ENCODE peak calls at places on chromosomes 16 and 17, in four cellular contexts. X, O, P and J are unnamed samples.

GRCh38 chr17:44558349-44559287 is 1.3 kb downstream of the FZD2 start:
- DNase-seq in O (no peak), X (no peak), P (peak), J (no peak)

GRCh38 chr17:79874329-79874981 is 35.2 kb upstream of the CBX4 start:
- DNase-seq in X (peak), O (peak), P (no peak), J (peak)

GRCh38 chr17:13986855-13987254 is 82.4 kb upstream of the COX10 start:
- DNase-seq in O (no peak), P (no peak), X (no peak), J (no peak)

GRCh38 chr17:81222906-81223757 is at the start of gene CEP131:
- DNase-seq in X (peak), P (peak), O (peak), J (peak)

GRCh38 chr17:55086635-55087058 is 118.1 kb downstream of the STXBP4 start:
- DNase-seq in X (no peak), O (no peak), P (no peak), J (no peak)

GRCh38 chr16:63689068-63689467 is 1432.8 kb downstream of the CDH11 start:
- DNase-seq in P (no peak), O (no peak), X (no peak), J (no peak)

GRCh38 chr16:1045363-1046270 is 26.9 kb upstream of the SSTR5 start:
- DNase-seq in O (no peak), X (no peak), P (no peak), J (no peak)

GRCh38 chr17:4326608-4327007 is 39.9 kb downstream of the UBE2G1 start:
- DNase-seq in P (no peak), X (no peak), O (no peak), J (no peak)

GRCh38 chr16:311725-312124 is 28.8 kb downstream of the PDIA2 start:
- DNase-seq in X (no peak), O (no peak), P (no peak), J (no peak)

GRCh38 chr17:64403881-64404460 is 13.3 kb upstream of the PECAM1 start:
- DNase-seq in O (no peak), X (no peak), P (no peak), J (no peak)

GRCh38 chr16:13435415-13435814 is 484.5 kb upstream of the ERCC4 start:
- DNase-seq in O (no peak), P (no peak), X (no peak), J (no peak)

GRCh38 chr17:83053779-83054451 is 25.5 kb upstream of the METRNL start:
- DNase-seq in P (peak), X (no peak), O (no peak), J (no peak)

GRCh38 chr16:17467923-17468540 is 2.7 kb downstream of the XYLT1 start:
- DNase-seq in X (peak), O (peak), P (peak), J (no peak)

GRCh38 chr17:74749262-74750038 is 1.0 kb downstream of the NHERF1 start:
- DNase-seq in P (no peak), O (peak), X (no peak), J (no peak)

GRCh38 chr16:17107450-17107849 is 363.3 kb downstream of the XYLT1 start:
- DNase-seq in O (no peak), X (no peak), P (no peak), J (no peak)

GRCh38 chr16:785563-786535 is 2.3 kb downstream of the RPUSD1 start:
- DNase-seq in O (peak), P (peak), X (peak), J (no peak)

GRCh38 chr16:69089091-69089912 is 16.2 kb upstream of the HAS3 start:
- DNase-seq in X (no peak), O (peak), P (no peak), J (no peak)

GRCh38 chr17:63946440-63947363 is 14.6 kb upstream of the CD79B start:
- DNase-seq in O (peak), P (peak), X (peak), J (peak)

GRCh38 chr16:59527206-59527997 is 793.3 kb upstream of the GOT2 start:
- DNase-seq in P (no peak), O (no peak), X (peak), J (no peak)

GRCh38 chr17:55325405-55325804 is 60.6 kb downstream of the HLF start:
- DNase-seq in P (no peak), O (no peak), X (no peak), J (no peak)

GRCh38 chr16:1097800-1098199 is 1.8 kb upstream of the C1QTNF8 start:
- DNase-seq in O (no peak), P (no peak), X (no peak), J (peak)

GRCh38 chr16:11994187-11995119 is 17.9 kb downstream of the SNX29 start:
- DNase-seq in X (no peak), P (no peak), O (no peak), J (peak)

GRCh38 chr16:71927383-71927782 is 32.1 kb downstream of the IST1 start:
- DNase-seq in X (no peak), O (peak), P (peak), J (peak)

GRCh38 chr17:28747046-28747691 is 3.4 kb downstream of the TRAF4 start:
- DNase-seq in P (peak), O (peak), X (no peak), J (no peak)

DNA sequence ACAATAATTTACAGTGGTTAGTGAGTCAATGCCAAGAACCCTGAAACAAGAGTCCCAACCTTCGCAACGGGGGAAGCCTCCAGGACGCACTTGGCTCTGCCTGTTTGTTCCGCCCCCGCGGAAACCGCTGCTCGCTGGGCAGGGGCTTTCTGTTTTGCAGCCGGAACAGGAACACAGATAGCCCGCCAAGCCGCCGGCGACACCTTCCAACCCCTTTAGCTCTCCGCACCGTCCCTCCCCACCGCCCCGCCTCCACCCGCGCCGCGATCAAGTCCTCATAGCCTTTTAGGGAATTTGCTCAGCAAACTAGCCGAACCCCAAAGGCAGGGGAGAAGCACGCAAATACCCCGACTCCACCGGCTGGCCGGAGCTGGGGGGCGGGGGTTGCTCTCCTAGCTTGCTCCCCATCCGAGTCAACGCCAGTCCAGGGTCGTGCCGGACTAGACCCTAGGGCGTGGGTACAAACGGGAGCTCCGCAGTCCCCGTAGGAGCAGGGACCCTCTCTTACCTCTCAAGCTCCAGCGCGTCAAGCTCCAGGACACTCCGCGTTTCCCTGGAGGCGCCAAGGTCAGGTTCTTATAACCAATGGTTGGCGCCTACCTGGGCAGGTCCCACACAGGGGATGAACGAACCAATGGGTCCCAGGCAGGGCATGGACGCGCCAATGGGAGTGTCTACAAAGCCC is at the start of gene SLFN13:
- DNase-seq in X (peak), O (peak), P (peak), J (peak)
- TF ChIP-seq POLR2A in X (peak), O (peak), P (no peak), J (no peak)

GRCh38 chr16:23557779-23558330 is 328 bp downstream of the UBFD1 start:
- DNase-seq in O (no peak), P (no peak), X (no peak), J (peak)

GRCh38 chr16:23552171-23552570 is 5.0 kb downstream of the EARS2 start:
- DNase-seq in X (no peak), O (no peak), P (no peak), J (no peak)

GRCh38 chr16:23561586-23561985 is 4.1 kb downstream of the UBFD1 start:
- DNase-seq in O (no peak), P (no peak), X (no peak), J (no peak)

GRCh38 chr16:23554536-23554935 is 2.6 kb downstream of the EARS2 start:
- DNase-seq in P (no peak), O (no peak), X (no peak), J (no peak)

DNA sequence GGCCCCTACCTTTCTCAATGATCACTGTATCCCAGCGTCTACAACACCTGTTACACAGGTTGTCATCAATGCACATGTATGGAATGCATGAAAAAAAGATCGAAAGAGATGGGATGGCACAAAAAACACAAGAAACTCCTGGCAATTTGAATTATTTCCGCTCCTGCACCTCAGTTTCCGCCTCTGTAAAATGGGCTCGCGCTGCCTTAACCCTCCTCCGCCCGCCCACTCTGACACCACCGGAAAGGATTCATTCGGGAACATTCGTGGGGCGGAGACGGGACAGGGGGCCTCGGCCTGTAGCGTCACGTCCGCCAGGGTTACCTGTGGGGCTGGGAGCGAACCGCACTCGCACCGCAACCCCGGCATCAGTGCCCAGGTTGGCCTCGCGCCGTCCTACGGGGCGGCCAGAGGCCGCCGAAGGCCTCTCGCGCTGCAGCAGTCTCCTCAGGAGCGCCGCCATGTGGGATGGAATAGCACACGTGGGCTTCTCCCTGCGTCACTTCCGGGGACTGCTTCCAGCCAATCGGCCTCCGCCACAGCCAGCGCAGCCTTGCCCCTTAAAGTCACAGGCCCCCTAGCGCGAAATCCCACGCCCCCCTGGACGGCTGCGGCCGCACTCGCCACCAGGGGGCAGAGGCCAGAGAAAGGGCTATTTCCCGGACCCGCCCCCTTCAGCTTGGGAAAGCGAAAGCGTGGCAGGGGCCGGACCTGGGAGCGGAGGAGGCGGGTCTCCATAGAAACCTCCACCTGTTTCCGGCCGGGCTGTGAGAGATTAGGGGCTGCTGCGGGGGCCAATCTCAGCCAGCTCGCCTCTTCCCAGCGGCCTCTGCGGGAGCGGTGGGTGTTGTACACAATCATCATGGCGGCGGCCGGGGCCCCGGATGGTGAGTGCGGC is at the start of the genes EARS2 and UBFD1:
- DNase-seq in P (peak), O (peak), X (peak), J (peak)
- TF ChIP-seq POLR2A in P (peak), O (peak), X (peak), J (peak)

DNA sequence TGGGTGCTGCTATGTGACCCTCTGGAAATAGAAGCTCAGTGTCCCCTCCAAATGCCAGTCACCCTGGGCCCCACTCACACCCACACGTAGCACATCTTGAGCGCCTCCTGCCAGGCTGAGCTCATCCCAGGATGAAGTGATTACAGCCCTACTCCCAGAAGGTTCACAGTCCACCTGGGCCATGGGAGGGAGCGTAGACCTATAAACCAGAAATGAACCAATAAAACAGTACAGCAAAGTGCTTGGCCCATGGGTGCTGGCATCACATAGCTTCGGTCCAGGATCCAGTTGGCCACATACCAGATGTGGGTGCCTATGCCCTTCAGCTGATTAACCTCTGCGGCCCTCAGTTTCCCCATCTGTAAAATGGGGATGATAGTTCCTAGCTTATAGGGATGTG is 2.2 kb upstream of the BICDL2 start:
- DNase-seq in P (no peak), O (no peak), X (no peak), J (no peak)
- TF ChIP-seq POLR2A in P (no peak), O (no peak), X (no peak), J (no peak)

DNA sequence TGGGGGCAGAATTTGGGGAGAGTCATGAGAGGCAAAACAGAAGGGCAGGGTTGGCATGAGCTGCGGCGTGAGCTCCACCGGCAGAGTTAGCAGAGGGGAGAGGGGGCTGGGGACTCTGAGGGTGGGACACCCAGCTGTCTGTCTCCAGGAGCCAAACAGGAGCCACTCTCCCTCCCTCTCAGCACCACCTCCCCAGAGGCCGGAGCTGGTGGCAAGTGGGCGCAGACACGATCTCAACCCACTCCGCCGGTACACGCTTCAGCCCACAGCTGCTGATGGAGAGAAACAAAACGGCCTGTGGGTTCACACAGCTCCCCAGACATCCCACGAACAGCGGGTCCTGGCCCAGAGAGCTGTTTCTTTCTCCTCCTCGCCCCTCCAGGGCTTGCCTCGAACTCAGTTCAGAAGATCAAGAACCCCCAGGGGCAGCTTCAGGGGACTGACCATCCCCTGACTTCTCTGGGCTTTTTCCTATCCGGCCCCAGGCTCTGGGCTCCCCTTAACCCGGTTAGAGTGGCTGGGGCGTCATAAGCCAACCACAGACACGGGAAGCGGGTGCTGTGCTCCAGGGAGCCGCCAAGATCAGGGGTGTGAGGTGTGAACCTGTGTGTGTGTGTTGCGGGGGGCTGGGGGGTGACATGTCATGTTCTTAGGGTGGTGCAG is 7.6 kb downstream of the RHBDF2 start:
- DNase-seq in X (no peak), P (no peak), O (no peak), J (no peak)
- TF ChIP-seq POLR2A in X (no peak), P (no peak), O (no peak), J (no peak)

GRCh38 chr17:48995332-48995870 is 1.8 kb upstream of the IGF2BP1 start:
- DNase-seq in O (no peak), P (no peak), X (no peak), J (no peak)
- TF ChIP-seq POLR2A in O (no peak), P (no peak), X (peak), J (no peak)

GRCh38 chr16:29815793-29816693 is at the start of gene PAGR1:
- DNase-seq in X (peak), P (peak), O (peak), J (peak)
- TF ChIP-seq POLR2A in X (peak), P (peak), O (peak), J (peak)

GRCh38 chr17:27494192-27495091 is 38.2 kb downstream of the KSR1 start:
- DNase-seq in X (peak), O (peak), P (peak), J (no peak)
- TF ChIP-seq POLR2A in X (no peak), O (peak), P (no peak), J (no peak)

GRCh38 chr16:3880623-3881498 is at the start of gene CREBBP:
- DNase-seq in O (peak), P (peak), X (peak), J (peak)
- TF ChIP-seq POLR2A in O (peak), P (peak), X (peak), J (peak)

DNA sequence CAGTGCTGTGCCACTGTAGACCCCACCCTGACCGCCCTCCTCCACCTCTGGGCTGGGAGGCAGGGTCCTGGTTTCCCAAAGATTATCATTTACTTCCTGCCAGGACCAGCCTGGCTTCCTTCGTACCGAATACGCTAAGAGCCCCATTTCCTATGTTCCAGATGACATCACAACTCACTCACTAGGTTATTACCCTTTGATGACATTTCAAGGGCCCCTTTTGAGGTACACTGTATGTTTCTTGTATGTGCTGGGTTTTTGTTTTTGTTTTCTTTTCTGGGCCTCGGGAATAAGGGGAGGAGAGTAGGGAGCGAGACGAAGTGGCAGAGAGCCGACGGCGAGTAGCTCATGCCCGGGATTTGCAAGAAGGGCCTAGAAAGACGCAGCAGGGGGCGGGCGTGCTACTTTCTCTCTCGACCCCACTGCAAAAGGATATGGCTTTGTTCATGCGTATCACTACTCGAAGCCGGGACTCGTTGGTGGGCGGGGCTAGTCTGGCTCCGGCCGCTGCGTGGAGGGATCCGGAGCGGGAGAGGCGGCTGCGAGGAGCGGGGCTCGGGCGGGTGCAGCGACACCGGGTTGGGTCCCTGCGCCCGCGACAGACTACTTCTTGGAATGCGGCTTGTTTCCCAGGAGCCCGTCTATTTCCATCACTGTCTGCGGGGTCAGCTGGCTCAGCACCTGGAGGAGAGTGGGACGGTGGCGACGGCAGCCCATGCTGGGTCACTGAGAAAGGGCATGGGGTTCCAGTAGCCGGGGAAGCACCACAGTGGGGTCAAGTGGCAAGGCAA is 6.6 kb upstream of the RNF227 start:
- DNase-seq in O (peak), P (peak), X (no peak), J (no peak)
- TF ChIP-seq POLR2A in O (peak), P (peak), X (no peak), J (no peak)

GRCh38 chr16:15856217-15856616 is 611 bp downstream of the MYH11 start:
- DNase-seq in P (no peak), O (no peak), X (no peak), J (no peak)

GRCh38 chr16:15857779-15858560 is 1.1 kb upstream of the MYH11 start:
- DNase-seq in X (peak), P (peak), O (peak), J (peak)

GRCh38 chr16:15858921-15859668 is 2.3 kb upstream of the MYH11 start:
- DNase-seq in O (no peak), X (no peak), P (no peak), J (no peak)

GRCh38 chr16:15855704-15856003 is 1.2 kb downstream of the MYH11 start:
- DNase-seq in P (no peak), X (no peak), O (no peak), J (no peak)

GRCh38 chr16:15856901-15857778 is at the start of gene MYH11:
- DNase-seq in O (no peak), P (peak), X (no peak), J (no peak)
- TF ChIP-seq POLR2A in O (no peak), P (no peak), X (no peak), J (no peak)